ENCODE peak calls at places on chromosomes 3 and 15, in six cellular contexts. One of them, this sample, is unnamed.

GRCh38 chr15:73964736-73965093 is 27.4 kb downstream of the STOML1 start:
- DNase-seq in left cardiac atrium: peak
- DNase-seq in amniotic epithelial cell: peak
- DNase-seq in CD8-positive, alpha-beta T cell: peak
- DNase-seq in fibroblast of the conjunctiva: peak
- DNase-seq in NCI-H510A treated with DMSO at 0.1 percent for 48 hours: peak
- DNase-seq in this sample: peak

GRCh38 chr3:71102111-71103039 is 481.2 kb downstream of the FOXP1 start:
- DNase-seq in left cardiac atrium: no peak
- DNase-seq in amniotic epithelial cell: peak
- DNase-seq in CD8-positive, alpha-beta T cell: no peak
- DNase-seq in fibroblast of the conjunctiva: peak
- DNase-seq in NCI-H510A treated with DMSO at 0.1 percent for 48 hours: no peak
- DNase-seq in this sample: no peak

GRCh38 chr3:72055436-72055835 is 270.5 kb upstream of the PROK2 start:
- DNase-seq in left cardiac atrium: no peak
- DNase-seq in amniotic epithelial cell: no peak
- DNase-seq in CD8-positive, alpha-beta T cell: no peak
- DNase-seq in fibroblast of the conjunctiva: no peak
- DNase-seq in NCI-H510A treated with DMSO at 0.1 percent for 48 hours: no peak
- DNase-seq in this sample: no peak

GRCh38 chr15:33191641-33192040 is 2.9 kb downstream of the FMN1 start:
- DNase-seq in left cardiac atrium: no peak
- DNase-seq in amniotic epithelial cell: no peak
- DNase-seq in CD8-positive, alpha-beta T cell: no peak
- DNase-seq in fibroblast of the conjunctiva: no peak
- DNase-seq in NCI-H510A treated with DMSO at 0.1 percent for 48 hours: no peak
- DNase-seq in this sample: no peak

GRCh38 chr3:14913926-14914776 is 33.2 kb upstream of the NR2C2 start:
- DNase-seq in left cardiac atrium: no peak
- DNase-seq in amniotic epithelial cell: no peak
- DNase-seq in CD8-positive, alpha-beta T cell: no peak
- DNase-seq in fibroblast of the conjunctiva: no peak
- DNase-seq in NCI-H510A treated with DMSO at 0.1 percent for 48 hours: no peak
- DNase-seq in this sample: no peak

GRCh38 chr15:42632100-42632675 is 56.8 kb downstream of the STARD9 start:
- DNase-seq in left cardiac atrium: no peak
- DNase-seq in amniotic epithelial cell: no peak
- DNase-seq in CD8-positive, alpha-beta T cell: no peak
- DNase-seq in fibroblast of the conjunctiva: no peak
- DNase-seq in NCI-H510A treated with DMSO at 0.1 percent for 48 hours: no peak
- DNase-seq in this sample: no peak

GRCh38 chr15:78624651-78625590 is 4.1 kb upstream of the CHRNA3 start:
- DNase-seq in left cardiac atrium: no peak
- DNase-seq in amniotic epithelial cell: no peak
- DNase-seq in CD8-positive, alpha-beta T cell: no peak
- DNase-seq in fibroblast of the conjunctiva: no peak
- DNase-seq in NCI-H510A treated with DMSO at 0.1 percent for 48 hours: no peak
- DNase-seq in this sample: no peak

GRCh38 chr3:30555968-30556367 is 50.4 kb upstream of the TGFBR2 start:
- DNase-seq in left cardiac atrium: no peak
- DNase-seq in amniotic epithelial cell: no peak
- DNase-seq in CD8-positive, alpha-beta T cell: no peak
- DNase-seq in fibroblast of the conjunctiva: no peak
- DNase-seq in NCI-H510A treated with DMSO at 0.1 percent for 48 hours: no peak
- DNase-seq in this sample: no peak

GRCh38 chr15:58185439-58185838 is 47.3 kb downstream of the AQP9 start:
- DNase-seq in left cardiac atrium: no peak
- DNase-seq in amniotic epithelial cell: no peak
- DNase-seq in CD8-positive, alpha-beta T cell: no peak
- DNase-seq in fibroblast of the conjunctiva: peak
- DNase-seq in NCI-H510A treated with DMSO at 0.1 percent for 48 hours: no peak
- DNase-seq in this sample: no peak

GRCh38 chr3:53744351-53744750 is 101.9 kb downstream of the CHDH start:
- DNase-seq in left cardiac atrium: no peak
- DNase-seq in amniotic epithelial cell: no peak
- DNase-seq in CD8-positive, alpha-beta T cell: no peak
- DNase-seq in fibroblast of the conjunctiva: no peak
- DNase-seq in NCI-H510A treated with DMSO at 0.1 percent for 48 hours: peak
- DNase-seq in this sample: no peak

GRCh38 chr3:52428151-52429005 is 16.5 kb downstream of the SEMA3G start:
- DNase-seq in left cardiac atrium: peak
- DNase-seq in amniotic epithelial cell: peak
- DNase-seq in CD8-positive, alpha-beta T cell: no peak
- DNase-seq in fibroblast of the conjunctiva: peak
- DNase-seq in NCI-H510A treated with DMSO at 0.1 percent for 48 hours: peak
- DNase-seq in this sample: peak

GRCh38 chr3:79005084-79005483 is 762.7 kb downstream of the ROBO1 start:
- DNase-seq in left cardiac atrium: no peak
- DNase-seq in amniotic epithelial cell: no peak
- DNase-seq in CD8-positive, alpha-beta T cell: no peak
- DNase-seq in fibroblast of the conjunctiva: no peak
- DNase-seq in NCI-H510A treated with DMSO at 0.1 percent for 48 hours: no peak
- DNase-seq in this sample: no peak

GRCh38 chr3:30945291-30945690 is 50.8 kb upstream of the GADL1 start:
- DNase-seq in left cardiac atrium: no peak
- DNase-seq in amniotic epithelial cell: no peak
- DNase-seq in CD8-positive, alpha-beta T cell: no peak
- DNase-seq in fibroblast of the conjunctiva: no peak
- DNase-seq in NCI-H510A treated with DMSO at 0.1 percent for 48 hours: no peak
- DNase-seq in this sample: no peak